ENCODE peak calls at places on chromosome 1, in seven cellular contexts. K is mesendoderm, Q is mesenchymal stem cell, Y is IMR-90, R is neuronal stem cell, W is trophoblast cell, H is H1. M is an unnamed sample.
A peak's percentile ranks its signal among the peaks of the same experiment; 100 is the strongest.

GRCh38 chr1:18541046-18541795 is 60.5 kb downstream of the KLHDC7A start:
- DNase-seq in H (peak; percentile 31), R (no peak), Y (no peak), Q (no peak), W (no peak), K (no peak), M (peak; percentile 15)

GRCh38 chr1:99728494-99729235 is 37.8 kb downstream of the FRRS1 start:
- DNase-seq in K (peak; percentile 78), R (no peak), Y (peak; percentile 28), H (no peak), W (peak; percentile 68), Q (peak; percentile 45), M (peak; percentile 39)

GRCh38 chr1:17510138-17510537 is 29.4 kb upstream of the ARHGEF10L start:
- DNase-seq in Q (no peak), W (no peak), Y (no peak), K (no peak), H (no peak), R (no peak), M (no peak)

GRCh38 chr1:227947678-227948492 is at the start of gene WNT9A:
- DNase-seq in H (peak; percentile 78), W (peak; percentile 75), K (peak; percentile 71), Y (peak; percentile 49), R (peak; percentile 83), Q (peak; percentile 38), M (no peak)

GRCh38 chr1:198560093-198560638 is 19.7 kb upstream of the ATP6V1G3 start:
- DNase-seq in R (no peak), K (no peak), Y (no peak), Q (no peak), W (no peak), H (no peak), M (no peak)

GRCh38 chr1:67700220-67700619 is 15.2 kb downstream of the GADD45A start:
- DNase-seq in W (peak; percentile 43), H (no peak), Y (no peak), Q (no peak), R (no peak), K (no peak), M (no peak)

GRCh38 chr1:19087737-19088594 is 122.1 kb downstream of the UBR4 start:
- DNase-seq in R (no peak), K (no peak), Y (peak; percentile 14), W (no peak), H (no peak), Q (peak; percentile 36), M (no peak)

GRCh38 chr1:89910780-89911179 is 84.1 kb upstream of the ZNF326 start:
- DNase-seq in H (no peak), Q (peak; percentile 92), W (peak; percentile 86), R (no peak), Y (peak; percentile 96), K (peak; percentile 96), M (peak; percentile 60)

GRCh38 chr1:23657659-23658275 is 33.8 kb upstream of the RPL11 start:
- DNase-seq in K (peak; percentile 83), W (peak; percentile 84), R (peak; percentile 62), Q (peak; percentile 65), Y (peak; percentile 35), H (peak; percentile 91), M (peak; percentile 86)

GRCh38 chr1:89546082-89546889 is 21.7 kb downstream of the LRRC8B start:
- DNase-seq in W (peak; percentile 32), K (no peak), Q (no peak), R (no peak), H (no peak), Y (peak; percentile 39), M (no peak)

GRCh38 chr1:173249349-173249748 is 42.2 kb upstream of the TNFSF4 start:
- DNase-seq in H (no peak), K (no peak), Y (no peak), Q (no peak), W (no peak), R (no peak), M (no peak)

GRCh38 chr1:40338745-40339419 is 21.8 kb upstream of the COL9A2 start:
- DNase-seq in Q (peak; percentile 78), H (peak; percentile 98), K (peak; percentile 93), R (peak; percentile 82), W (peak; percentile 96), Y (peak; percentile 77), M (peak; percentile 96)

GRCh38 chr1:44817771-44818495 is 9.6 kb downstream of the BTBD19 start:
- DNase-seq in H (no peak), Y (no peak), K (no peak), W (peak; percentile 3), R (no peak), Q (no peak), M (no peak)
- H3K27ac ChIP-seq in H (no peak overlapping the region), Y (no peak overlapping the region), K (no peak overlapping the region), W (no peak overlapping the region), R (no peak overlapping the region), Q (no peak overlapping the region), M (no peak overlapping the region)

DNA sequence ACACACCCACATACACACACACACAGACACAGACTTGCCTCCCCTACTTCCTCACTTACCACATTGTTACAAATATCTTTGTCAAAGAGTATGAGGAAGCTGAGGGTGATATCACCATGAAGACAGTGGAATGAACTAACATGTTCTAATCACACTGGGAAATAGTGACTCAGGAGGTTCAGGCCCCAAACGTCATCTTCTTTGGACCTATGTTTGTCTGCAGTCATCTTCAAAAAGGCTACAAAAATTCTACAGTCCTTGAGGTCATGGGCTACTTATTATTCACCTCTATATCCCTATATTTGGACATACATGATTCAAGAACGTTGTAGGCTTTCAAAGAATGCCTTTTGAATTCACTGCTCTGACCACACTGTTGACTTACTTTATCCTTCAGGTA is 2.1 kb upstream of the LCE2C start:
- DNase-seq in K (no peak), W (peak; percentile 75), H (no peak), R (no peak), Q (no peak), Y (no peak), M (no peak)
- H2BK5ac ChIP-seq in K (no peak overlapping the region), W (no peak overlapping the region), H (no peak overlapping the region), R (no peak overlapping the region), Q (no peak overlapping the region), Y (no peak overlapping the region), M (no peak overlapping the region)

GRCh38 chr1:156122519-156123355 is 8.2 kb downstream of the LMNA start:
- DNase-seq in Q (peak; percentile 94), W (peak; percentile 79), H (no peak), Y (peak; percentile 92), R (no peak), K (peak; percentile 56), M (no peak)
- H3K27ac ChIP-seq in Q (peak overlapping the region; percentile 99), W (peak overlapping the region; percentile 99), H (peak overlapping the region; percentile 82), Y (peak overlapping the region; percentile 98), R (peak overlapping the region; percentile 2), K (peak overlapping the region; percentile 87), M (peak overlapping the region; percentile 71)

GRCh38 chr1:221735976-221736375 is 5.9 kb downstream of the DUSP10 start:
- DNase-seq in K (no peak), H (no peak), Y (no peak), W (no peak), R (no peak), Q (no peak), M (no peak)

GRCh38 chr1:221734187-221734586 is 7.7 kb downstream of the DUSP10 start:
- DNase-seq in W (no peak), K (no peak), Q (no peak), Y (no peak), H (no peak), R (no peak), M (no peak)

GRCh38 chr1:221739677-221740025 is 2.2 kb downstream of the DUSP10 start:
- DNase-seq in H (no peak), Y (no peak), K (no peak), W (no peak), R (no peak), Q (no peak), M (no peak)

GRCh38 chr1:221739018-221739676 is 2.7 kb downstream of the DUSP10 start:
- DNase-seq in H (no peak), R (no peak), W (no peak), Y (no peak), Q (no peak), K (no peak), M (no peak)

GRCh38 chr1:221736714-221737113 is 5.2 kb downstream of the DUSP10 start:
- DNase-seq in H (no peak), R (no peak), W (no peak), K (no peak), Y (no peak), Q (no peak), M (no peak)
- H2BK5ac ChIP-seq in H (no peak overlapping the region), R (no peak overlapping the region), W (no peak overlapping the region), K (no peak overlapping the region), Y (no peak overlapping the region), Q (no peak overlapping the region), M (no peak overlapping the region)

GRCh38 chr1:10555635-10556429 is 81.1 kb downstream of the PEX14 start:
- DNase-seq in H (peak; percentile 62), Y (no peak), K (peak; percentile 79), W (peak; percentile 98), R (no peak), Q (no peak), M (no peak)
- H3K27ac ChIP-seq in H (no peak overlapping the region), Y (no peak overlapping the region), K (peak overlapping the region; percentile 32), W (peak overlapping the region; percentile 29), R (peak overlapping the region; percentile 45), Q (no peak overlapping the region), M (no peak overlapping the region)

GRCh38 chr1:182015360-182015759 is 46.2 kb downstream of the ZNF648 start:
- DNase-seq in K (peak; percentile 37), H (no peak), W (peak; percentile 9), Q (no peak), Y (no peak), R (no peak), M (no peak)
- H2BK5ac ChIP-seq in K (no peak overlapping the region), H (no peak overlapping the region), W (no peak overlapping the region), Q (no peak overlapping the region), Y (no peak overlapping the region), R (no peak overlapping the region), M (no peak overlapping the region)

DNA sequence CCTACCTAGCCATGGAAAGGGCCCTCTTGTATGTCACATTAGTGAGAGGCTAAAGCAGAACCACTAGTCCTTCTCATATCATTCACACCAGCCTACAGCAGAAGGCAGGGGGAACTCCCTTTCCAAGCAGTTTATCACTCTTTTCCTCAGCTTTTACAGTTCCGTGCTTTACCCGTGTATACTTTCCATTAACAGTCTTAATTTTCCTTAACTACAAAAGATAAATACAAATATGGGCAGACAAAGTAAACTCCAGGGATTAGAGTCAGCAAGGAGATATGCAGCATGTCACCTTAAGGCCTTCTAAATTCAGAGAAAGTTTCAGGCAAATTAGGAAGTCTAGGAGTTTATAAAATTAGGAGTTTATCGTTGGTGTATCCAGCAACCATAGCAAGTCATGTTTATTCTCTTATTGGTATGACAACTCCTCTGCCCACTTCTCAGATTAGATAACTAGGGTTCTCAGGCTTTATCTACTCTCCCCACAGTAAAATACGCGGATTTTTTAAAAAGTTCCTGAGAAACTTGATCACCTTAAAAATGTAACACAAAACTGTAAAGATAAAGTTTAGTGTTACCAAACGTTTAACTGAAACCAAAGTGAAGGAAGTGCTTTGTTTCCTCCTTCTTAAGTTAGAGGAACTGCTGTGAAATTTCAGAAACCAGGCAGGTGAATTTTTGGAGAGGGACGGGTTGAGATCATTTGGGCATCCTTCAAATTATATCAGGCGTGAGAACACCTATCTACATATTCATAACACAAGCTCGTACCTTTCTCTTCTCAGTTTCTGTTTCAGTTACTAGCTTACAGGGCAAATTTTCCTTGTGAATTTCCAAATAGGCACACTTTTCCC is 42.7 kb upstream of the SLC19A2 start:
- DNase-seq in R (no peak), K (peak; percentile 29), H (no peak), W (no peak), Q (no peak), Y (no peak), M (no peak)
- H3K27ac ChIP-seq in R (no peak overlapping the region), K (peak overlapping the region; percentile 62), H (peak overlapping the region; percentile 42), W (peak overlapping the region; percentile 24), Q (no peak overlapping the region), Y (no peak overlapping the region), M (peak overlapping the region; percentile 70)

M was measured in H9.